ENCODE peak calls at places on chromosomes 11 and 22, in ten cellular contexts. P is MM.1S; E is SK-N-SH; O is iPS DF 6.9; S is body of pancreas; F is CD4-positive, alpha-beta memory T cell; U is kidney; L is heart left ventricle; V is GM23248; C is CD4-positive, CD25-positive, alpha-beta regulatory T cell. R is an unnamed sample. For H3K36me3, the result is how much of the 10 kb centered on the place peaks cover.

GRCh38 chr11:41133023-41133422 is 326.4 kb downstream of the LRRC4C start:
- DNase-seq in P (no peak), E (no peak), O (no peak), S (no peak), F (no peak), U (no peak), L (no peak), V (no peak), C (no peak), R (no peak)

GRCh38 chr11:126636911-126637799 is 281.7 kb downstream of the ST3GAL4 start:
- DNase-seq in P (no peak), E (no peak), O (no peak), S (no peak), F (no peak), U (no peak), L (no peak), V (peak), C (no peak), R (no peak)

GRCh38 chr11:6911946-6912345 is 8.9 kb upstream of the OR2D3 start:
- DNase-seq in P (no peak), E (no peak), O (no peak), S (peak), F (no peak), U (no peak), L (no peak), V (peak), C (no peak), R (no peak)

GRCh38 chr22:41197808-41198585 is 7.1 kb upstream of the L3MBTL2 start:
- DNase-seq in P (peak), E (peak), O (no peak), S (peak), F (peak), U (peak), L (peak), V (peak), C (peak), R (no peak)

GRCh38 chr11:72924568-72925190 is 110.5 kb downstream of the ATG16L2 start:
- DNase-seq in P (peak), E (peak), O (no peak), S (no peak), F (peak), U (no peak), L (no peak), V (peak), C (peak), R (no peak)

GRCh38 chr11:11605181-11605580 is 16.6 kb downstream of the GALNT18 start:
- DNase-seq in P (no peak), E (no peak), O (no peak), S (no peak), F (no peak), U (no peak), L (no peak), V (no peak), C (no peak), R (no peak)

GRCh38 chr11:114295676-114296081 is 520 bp upstream of the NNMT start:
- DNase-seq in P (no peak), E (no peak), O (no peak), S (no peak), F (no peak), U (no peak), L (no peak), V (peak), C (no peak), R (no peak)

GRCh38 chr22:37330200-37331033 is 48.1 kb downstream of the CYTH4 start:
- DNase-seq in P (peak), E (peak), O (peak), S (peak), F (peak), U (no peak), L (no peak), V (peak), C (peak), R (no peak)

GRCh38 chr11:100619484-100619883 is 67.6 kb upstream of the ARHGAP42 start:
- DNase-seq in P (peak), E (no peak), O (no peak), S (no peak), F (no peak), U (no peak), L (no peak), V (peak), C (no peak), R (no peak)

GRCh38 chr11:129985823-129986222 is 16.8 kb downstream of the PRDM10 start:
- DNase-seq in P (no peak), E (no peak), O (no peak), S (no peak), F (no peak), U (no peak), L (no peak), V (no peak), C (no peak), R (no peak)

GRCh38 chr11:73386026-73386425 is 9.8 kb downstream of the RELT start:
- DNase-seq in P (no peak), E (no peak), O (no peak), S (no peak), F (no peak), U (no peak), L (peak), V (no peak), C (no peak), R (no peak)

GRCh38 chr11:35649984-35650383 is 12.6 kb upstream of the TRIM44 start:
- DNase-seq in P (no peak), E (no peak), O (no peak), S (no peak), F (no peak), U (no peak), L (no peak), V (peak), C (no peak), R (no peak)

GRCh38 chr11:102197759-102198158 is 87.5 kb downstream of the YAP1 start:
- DNase-seq in P (no peak), E (no peak), O (peak), S (no peak), F (no peak), U (no peak), L (no peak), V (no peak), C (no peak), R (no peak)

DNA sequence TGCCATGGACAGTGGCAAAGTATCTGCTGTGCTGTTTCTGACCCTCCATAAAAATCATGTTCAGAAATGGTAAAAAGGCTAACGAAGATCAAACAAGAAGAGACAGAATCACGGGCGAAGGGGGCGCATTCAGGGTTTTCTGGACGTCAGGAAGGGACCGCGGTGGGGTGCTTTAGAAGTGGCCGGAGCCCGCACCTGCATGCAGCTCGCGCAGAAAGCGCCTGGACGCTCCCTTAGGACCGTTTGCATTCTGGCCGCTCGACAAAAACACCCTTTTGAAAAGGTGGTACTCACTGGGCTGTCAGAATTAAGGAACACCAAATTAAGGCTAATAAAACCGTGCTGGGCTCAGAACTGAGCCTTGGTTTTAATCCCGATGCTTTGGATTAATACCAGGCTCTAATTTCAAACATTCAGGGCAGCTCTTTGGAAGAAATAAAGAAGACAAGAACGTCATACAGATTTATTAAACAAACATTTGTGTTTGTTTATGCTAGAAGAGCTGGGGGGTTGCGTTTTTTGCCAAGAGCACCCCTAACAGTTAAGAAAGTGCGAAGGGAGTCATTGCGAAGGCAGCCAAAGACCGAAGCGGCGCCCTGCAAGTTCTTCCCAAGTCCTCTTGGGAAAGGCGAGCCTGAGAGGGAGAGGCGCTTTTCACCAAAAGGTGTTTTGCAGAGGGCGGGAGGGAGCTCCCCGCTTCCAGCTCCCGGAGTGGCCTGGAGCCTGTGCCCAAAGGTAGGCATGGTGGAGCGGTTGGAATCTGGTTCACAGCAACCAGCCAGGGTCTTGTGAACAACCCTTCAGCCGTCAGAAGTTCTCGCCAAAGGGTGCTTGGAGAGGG is 47.7 kb upstream of the DBX1 start:
- DNase-seq in P (no peak), E (no peak), O (no peak), S (no peak), F (no peak), U (peak), L (no peak), V (peak), C (no peak), R (no peak)
- H3K27ac ChIP-seq in P (no peak), E (no peak), O (no peak), S (no peak), F (no peak), U (no peak), L (no peak), V (no peak), C (no peak), R (no peak)

GRCh38 chr11:116895053-116895757 is 57.8 kb upstream of the APOA1 start:
- DNase-seq in P (no peak), E (peak), O (no peak), S (no peak), F (peak), U (no peak), L (no peak), V (no peak), C (no peak), R (no peak)
- H3K36me3 ChIP-seq in P (under half), E (under half), O (under half), S (under half), F (under half), U (under half), L (under half), V (under half), C (under half), R (half or more)

GRCh38 chr22:44309647-44310046 is 3.1 kb downstream of the SHISAL1 start:
- DNase-seq in P (no peak), E (no peak), O (no peak), S (no peak), F (no peak), U (no peak), L (no peak), V (peak), C (no peak), R (no peak)

GRCh38 chr22:44312766-44313165 is at the start of gene SHISAL1:
- DNase-seq in P (no peak), E (no peak), O (no peak), S (no peak), F (no peak), U (no peak), L (no peak), V (peak), C (no peak), R (no peak)

GRCh38 chr22:44311855-44312170 is 938 bp downstream of the SHISAL1 start:
- DNase-seq in P (no peak), E (no peak), O (no peak), S (no peak), F (no peak), U (no peak), L (no peak), V (peak), C (no peak), R (no peak)

GRCh38 chr22:44309137-44309536 is 3.6 kb downstream of the SHISAL1 start:
- DNase-seq in P (no peak), E (no peak), O (no peak), S (no peak), F (no peak), U (no peak), L (peak), V (peak), C (no peak), R (no peak)

DNA sequence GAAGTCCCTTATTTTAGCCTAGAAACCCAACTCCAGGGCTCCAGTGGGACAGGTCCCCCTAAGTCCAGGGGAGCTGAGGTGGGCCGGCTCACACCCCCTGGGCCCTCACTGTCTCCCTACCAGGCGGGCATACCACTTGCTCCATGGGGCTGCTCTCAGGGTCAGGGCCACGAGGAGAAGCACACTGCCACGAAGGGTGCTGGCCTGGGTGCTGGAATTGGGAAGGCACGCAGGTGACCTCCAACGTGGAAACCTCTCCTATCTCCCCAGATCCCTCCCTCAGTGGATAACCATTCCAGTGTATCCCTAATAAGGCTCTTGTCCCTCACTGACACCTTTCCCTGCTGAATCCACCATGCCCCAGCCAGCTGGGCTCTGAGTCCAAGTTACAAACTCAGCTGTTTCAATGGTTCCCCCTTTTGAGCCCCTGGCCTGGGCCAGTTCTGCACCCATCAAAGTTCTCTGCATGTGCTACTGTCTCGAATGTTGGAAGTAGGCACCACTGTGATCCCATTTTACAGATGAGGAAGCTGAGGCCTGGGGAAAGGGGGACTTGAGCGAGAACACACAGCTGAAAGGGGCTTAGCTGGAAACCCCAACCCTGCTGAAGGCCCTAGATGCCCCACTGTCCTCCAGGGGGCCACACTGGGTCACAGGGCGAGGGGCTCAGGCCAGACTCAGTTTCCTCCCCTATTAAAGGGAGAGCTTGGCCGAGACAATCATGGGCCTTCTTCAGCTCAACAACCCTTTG is 1.5 kb downstream of the SHISAL1 start:
- DNase-seq in P (no peak), E (no peak), O (no peak), S (no peak), F (no peak), U (no peak), L (no peak), V (no peak), C (no peak), R (no peak)
- H3K27ac ChIP-seq in P (no peak), E (peak), O (no peak), S (no peak), F (no peak), U (no peak), L (no peak), V (peak), C (no peak), R (no peak)

DNA sequence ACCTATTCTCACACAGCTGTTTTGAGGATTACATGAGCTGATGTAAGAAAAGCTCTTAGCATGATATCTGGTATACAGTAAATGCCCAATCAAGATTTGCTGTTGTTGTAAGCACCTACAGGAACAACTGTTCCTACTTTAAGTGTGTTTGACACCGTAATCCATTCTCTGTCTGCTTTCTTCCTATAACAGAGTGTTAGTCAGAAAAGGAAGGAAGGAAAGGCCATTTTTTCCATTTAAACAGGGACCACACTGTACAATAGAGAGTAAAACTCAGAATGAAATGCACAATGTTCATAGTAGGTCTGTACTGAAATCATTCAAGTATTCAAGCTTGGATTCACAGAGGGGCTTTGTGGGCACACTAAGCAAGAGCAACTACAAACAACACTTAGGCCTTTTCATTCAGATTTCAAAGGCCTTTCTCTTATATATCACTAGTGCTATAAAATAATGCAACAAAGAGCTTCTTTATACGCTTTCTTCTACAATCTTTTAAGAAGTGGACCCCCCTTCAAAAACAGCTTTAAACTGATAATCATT is 21.5 kb downstream of the MTCH2 start:
- DNase-seq in P (no peak), E (no peak), O (no peak), S (no peak), F (no peak), U (no peak), L (no peak), V (no peak), C (no peak), R (no peak)
- H3K36me3 ChIP-seq in P (under half), E (half or more), O (under half), S (under half), F (under half), U (under half), L (half or more), V (half or more), C (half or more), R (under half)

GRCh38 chr22:39149915-39150847 is 2.3 kb downstream of the CBX7 start:
- DNase-seq in P (peak), E (no peak), O (no peak), S (no peak), F (no peak), U (no peak), L (peak), V (no peak), C (no peak), R (no peak)
- H3K27ac ChIP-seq in P (peak), E (no peak), O (no peak), S (peak), F (peak), U (peak), L (no peak), V (no peak), C (peak), R (peak)

DNA sequence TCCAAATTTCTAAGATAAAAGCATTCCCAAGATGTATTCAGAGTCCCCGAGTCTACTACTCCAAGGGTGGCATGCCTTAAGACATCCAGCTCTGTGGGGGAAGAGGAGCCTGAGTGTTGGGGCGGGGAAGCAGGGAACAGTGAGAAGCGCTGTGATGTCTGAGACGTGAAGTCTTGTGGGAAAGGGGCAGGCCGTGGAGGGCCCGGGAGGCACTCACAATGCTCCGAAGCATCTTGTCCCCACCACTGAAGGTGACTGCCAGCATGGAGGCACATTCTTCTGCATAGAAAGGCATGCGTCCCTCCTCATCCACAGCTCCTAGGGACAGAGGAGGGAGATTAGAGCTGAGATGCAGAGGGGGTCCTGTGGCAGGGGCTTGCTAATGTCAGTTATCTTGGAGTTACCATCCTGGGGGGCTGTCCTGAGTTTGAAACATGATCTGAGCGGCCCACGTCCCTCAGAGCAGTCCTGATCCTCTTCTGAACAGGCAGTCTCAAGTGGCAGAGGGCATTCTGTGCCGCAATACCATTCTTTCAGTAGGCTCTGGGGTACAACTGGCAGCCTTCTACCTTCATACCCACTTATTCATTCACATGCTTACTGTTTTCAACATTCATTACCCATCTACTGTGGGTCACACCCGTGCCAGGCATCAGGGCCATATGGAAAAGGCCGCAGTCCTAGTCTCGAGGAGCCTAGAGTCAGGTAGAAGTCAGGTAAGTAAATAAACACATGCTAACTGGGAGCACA is 8.7 kb downstream of the PCSK7 start:
- DNase-seq in P (no peak), E (no peak), O (no peak), S (no peak), F (no peak), U (peak), L (no peak), V (no peak), C (no peak), R (no peak)
- H3K36me3 ChIP-seq in P (under half), E (half or more), O (under half), S (under half), F (half or more), U (under half), L (half or more), V (under half), C (half or more), R (under half)

GRCh38 chr11:67438121-67438902 is 830 bp upstream of the PTPRCAP start:
- DNase-seq in P (no peak), E (no peak), O (no peak), S (no peak), F (peak), U (peak), L (peak), V (no peak), C (peak), R (no peak)
- H3K27ac ChIP-seq in P (no peak), E (no peak), O (no peak), S (no peak), F (peak), U (no peak), L (no peak), V (no peak), C (peak), R (peak)

GRCh38 chr22:50460942-50461341 is 13.9 kb downstream of the SBF1 start:
- DNase-seq in P (no peak), E (no peak), O (no peak), S (no peak), F (no peak), U (no peak), L (no peak), V (no peak), C (no peak), R (no peak)

GRCh38 chr22:50464451-50464850 is 10.4 kb downstream of the SBF1 start:
- DNase-seq in P (no peak), E (no peak), O (no peak), S (no peak), F (no peak), U (no peak), L (no peak), V (no peak), C (no peak), R (no peak)

GRCh38 chr22:50461536-50461935 is 13.3 kb downstream of the SBF1 start:
- DNase-seq in P (no peak), E (no peak), O (no peak), S (no peak), F (no peak), U (no peak), L (no peak), V (no peak), C (no peak), R (no peak)

GRCh38 chr22:50463188-50463900 is 11.5 kb downstream of the SBF1 start:
- DNase-seq in P (no peak), E (no peak), O (no peak), S (no peak), F (no peak), U (no peak), L (no peak), V (no peak), C (no peak), R (no peak)

DNA sequence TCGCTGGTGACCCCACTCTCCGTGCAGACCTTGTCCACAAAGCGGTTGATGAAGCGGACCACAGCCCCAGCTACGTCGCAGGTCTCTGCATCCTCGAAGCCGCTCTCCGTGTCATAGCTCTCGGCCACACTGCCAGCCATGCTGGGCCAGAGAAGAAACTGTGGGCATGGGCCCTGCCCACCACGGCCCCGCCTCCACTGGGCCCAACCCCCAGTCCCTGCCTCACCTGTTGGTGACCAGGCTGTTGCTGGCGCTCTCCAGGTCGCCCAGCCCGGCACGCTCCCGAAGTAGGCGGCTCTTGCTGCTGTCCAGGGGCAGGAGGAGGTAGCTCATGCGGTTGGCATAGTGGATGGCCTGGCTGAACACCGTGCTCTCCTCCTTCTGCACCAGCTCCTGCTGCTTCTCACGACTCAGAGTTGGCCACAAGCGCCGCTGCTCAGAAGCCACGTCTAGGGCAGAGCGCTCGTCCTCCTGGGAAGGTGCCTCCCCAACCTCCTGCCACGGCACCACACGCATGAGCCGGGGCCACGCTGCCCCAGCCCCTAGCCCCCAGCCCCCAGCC is 12.8 kb downstream of the SBF1 start:
- DNase-seq in P (no peak), E (no peak), O (no peak), S (no peak), F (no peak), U (no peak), L (no peak), V (no peak), C (no peak), R (no peak)
- H3K36me3 ChIP-seq in P (under half), E (half or more), O (half or more), S (half or more), F (half or more), U (half or more), L (half or more), V (under half), C (half or more), R (half or more)